ENCODE peak calls at places on chromosomes 6 and 20, in seven cellular contexts. C is amniotic epithelial cell, A is amniotic stem cell, T is GM19239, B is cardiac fibroblast, L is PC-3, S is substantia nigra. U is an unnamed sample.

GRCh38 chr6:30127238-30128093 is 8.5 kb upstream of the TRIM40 start:
- DNase-seq in C (no peak), A (no peak), T (no peak), B (no peak), L (no peak), S (no peak), U (no peak)

GRCh38 chr6:21103626-21104224 is 489.8 kb upstream of the SOX4 start:
- DNase-seq in C (no peak), A (no peak), T (no peak), B (no peak), L (peak), S (no peak), U (no peak)

GRCh38 chr6:151813858-151814257 is 6.4 kb downstream of the ESR1 start:
- DNase-seq in C (no peak), A (no peak), T (no peak), B (no peak), L (no peak), S (no peak), U (no peak)

GRCh38 chr6:18262812-18263560 is 1.3 kb downstream of the DEK start:
- DNase-seq in C (peak), A (no peak), T (peak), B (peak), L (peak), S (no peak), U (no peak)

GRCh38 chr6:28981391-28981832 is 23.7 kb downstream of the ZNF311 start:
- DNase-seq in C (no peak), A (no peak), T (no peak), B (peak), L (peak), S (peak), U (no peak)

GRCh38 chr6:50661636-50662035 is 51.7 kb upstream of the TFAP2D start:
- DNase-seq in C (no peak), A (no peak), T (no peak), B (peak), L (peak), S (no peak), U (no peak)

GRCh38 chr6:1767481-1768246 is 157.9 kb downstream of the FOXC1 start:
- DNase-seq in C (peak), A (peak), T (no peak), B (peak), L (peak), S (no peak), U (no peak)

GRCh38 chr6:129890701-129891100 is 29.6 kb upstream of the TMEM244 start:
- DNase-seq in C (peak), A (no peak), T (no peak), B (no peak), L (peak), S (no peak), U (no peak)

GRCh38 chr6:340991-341827 is 48.9 kb downstream of the DUSP22 start:
- DNase-seq in C (no peak), A (no peak), T (no peak), B (no peak), L (no peak), S (no peak), U (no peak)

GRCh38 chr20:60345106-60345505 is 386.9 kb downstream of the CDH26 start:
- DNase-seq in C (no peak), A (no peak), T (no peak), B (no peak), L (no peak), S (no peak), U (no peak)

GRCh38 chr6:52420668-52421358 is 671 bp downstream of the EFHC1 start:
- DNase-seq in C (peak), A (no peak), T (no peak), B (peak), L (peak), S (no peak), U (no peak)

U was measured in GM18507.